ENCODE peak calls at places on chromosomes 13 and 19, in six cellular contexts. T is activated T-helper 1 cell treated with anti-CD3 and anti-CD28 coated beads, Interleukin-2, amount 50 U/mL, for 16 hours; K is MCF 10A; L is astrocyte of the spinal cord; A is hepatocyte; C is lower leg skin. G is an unnamed sample.
A peak's percentile ranks its signal among the peaks of the same experiment; 100 is the strongest.

GRCh38 chr13:73223372-73223781 is 164.6 kb downstream of the KLF5 start:
- DNase-seq in T (no peak), K (no peak), L (peak; percentile 35), A (no peak), C (no peak), G (no peak)

GRCh38 chr19:2726904-2727639 is 5.9 kb upstream of the DIRAS1 start:
- DNase-seq in T (no peak), K (no peak), L (no peak), A (no peak), C (no peak), G (no peak)

GRCh38 chr19:41306394-41306793 is 3.6 kb upstream of the CCDC97 start:
- DNase-seq in T (no peak), K (no peak), L (no peak), A (no peak), C (no peak), G (no peak)

GRCh38 chr13:51916962-51917361 is 55.2 kb downstream of the CCDC70 start:
- DNase-seq in T (no peak), K (no peak), L (no peak), A (no peak), C (peak; percentile 81), G (no peak)

GRCh38 chr13:43307921-43308433 is 284.6 kb downstream of the DNAJC15 start:
- DNase-seq in T (no peak), K (peak; percentile 93), L (peak; percentile 90), A (peak; percentile 92), C (peak; percentile 94), G (peak; percentile 29)

GRCh38 chr19:3178973-3179738 is 587 bp downstream of the S1PR4 start:
- DNase-seq in T (no peak), K (no peak), L (no peak), A (no peak), C (no peak), G (no peak)

GRCh38 chr13:41700790-41701310 is 243.5 kb downstream of the RGCC start:
- DNase-seq in T (no peak), K (peak; percentile 85), L (peak; percentile 81), A (peak; percentile 35), C (no peak), G (no peak)

GRCh38 chr19:20969498-20969897 is 46.4 kb downstream of the ZNF85 start:
- DNase-seq in T (no peak), K (no peak), L (no peak), A (no peak), C (no peak), G (no peak)

GRCh38 chr19:39307233-39307821 is 11.1 kb downstream of the IFNL1 start:
- DNase-seq in T (no peak), K (no peak), L (no peak), A (peak; percentile 89), C (peak; percentile 73), G (no peak)

GRCh38 chr19:35123573-35123972 is 8.0 kb downstream of the FXYD3 start:
- DNase-seq in T (no peak), K (peak; percentile 96), L (no peak), A (no peak), C (peak; percentile 94), G (no peak)